ENCODE peak calls at places on chromosome 19, in ten cellular contexts. P is GM20000, N is GM23338, E is Caco-2, B is nephron progenitor cell, G is transverse colon, V is RWPE1, F is AG09319, S is lung, O is body of pancreas. C is an unnamed sample.
A peak's percentile ranks its signal among the peaks of the same experiment; 100 is the strongest.

GRCh38 chr19:13068064-13068807 is 34.4 kb downstream of the LYL1 start:
- DNase-seq in P (no peak), N (no peak), E (no peak), B (no peak), G (no peak), V (no peak), F (no peak), S (no peak), O (no peak), C (no peak)

GRCh38 chr19:18062043-18062442 is 24.7 kb downstream of the IL12RB1 start:
- DNase-seq in P (no peak), N (peak; percentile 71), E (no peak), B (no peak), G (no peak), V (no peak), F (no peak), S (no peak), O (no peak), C (no peak)

GRCh38 chr19:897442-898039 is 4.3 kb downstream of the RNU6-9 start:
- DNase-seq in P (no peak), N (peak; percentile 79), E (no peak), B (no peak), G (no peak), V (no peak), F (no peak), S (no peak), O (no peak), C (no peak)

GRCh38 chr19:8363803-8364771 is at the start of gene ANGPTL4:
- DNase-seq in P (peak; percentile 76), N (peak; percentile 84), E (peak; percentile 64), B (peak; percentile 74), G (peak; percentile 78), V (peak; percentile 54), F (peak; percentile 46), S (peak; percentile 60), O (peak; percentile 85), C (peak; percentile 89)

GRCh38 chr19:38224014-38224862 is at the start of gene DPF1:
- DNase-seq in P (peak; percentile 97), N (peak; percentile 94), E (peak; percentile 93), B (peak; percentile 91), G (peak; percentile 24), V (peak; percentile 90), F (no peak), S (no peak), O (no peak), C (peak; percentile 89)

GRCh38 chr19:8487137-8487851 is 15.1 kb downstream of the PRAM1 start:
- DNase-seq in P (no peak), N (no peak), E (no peak), B (no peak), G (peak; percentile 34), V (no peak), F (no peak), S (peak; percentile 61), O (no peak), C (no peak)

GRCh38 chr19:35935911-35936737 is at the start of gene LRFN3:
- DNase-seq in P (peak; percentile 81), N (peak; percentile 97), E (peak; percentile 76), B (peak; percentile 80), G (peak; percentile 81), V (peak; percentile 55), F (peak; percentile 14), S (peak; percentile 57), O (peak; percentile 72), C (peak; percentile 88)

GRCh38 chr19:3580156-3580955 is 4.9 kb upstream of the GIPC3 start:
- DNase-seq in P (no peak), N (no peak), E (no peak), B (no peak), G (no peak), V (no peak), F (peak; percentile 43), S (no peak), O (no peak), C (no peak)

GRCh38 chr19:591099-591958 is 1.6 kb downstream of the HCN2 start:
- DNase-seq in P (no peak), N (peak; percentile 68), E (no peak), B (peak; percentile 81), G (no peak), V (no peak), F (no peak), S (no peak), O (no peak), C (no peak)

GRCh38 chr19:9295411-9295849 is 14.2 kb downstream of the ZNF699 start:
- DNase-seq in P (no peak), N (peak; percentile 30), E (no peak), B (no peak), G (no peak), V (no peak), F (no peak), S (no peak), O (no peak), C (no peak)

GRCh38 chr19:39430675-39431593 is 4.8 kb downstream of the RPS16 start:
- DNase-seq in P (peak; percentile 74), N (peak; percentile 74), E (peak; percentile 69), B (no peak), G (peak; percentile 59), V (peak; percentile 83), F (no peak), S (peak; percentile 70), O (no peak), C (no peak)

DNA sequence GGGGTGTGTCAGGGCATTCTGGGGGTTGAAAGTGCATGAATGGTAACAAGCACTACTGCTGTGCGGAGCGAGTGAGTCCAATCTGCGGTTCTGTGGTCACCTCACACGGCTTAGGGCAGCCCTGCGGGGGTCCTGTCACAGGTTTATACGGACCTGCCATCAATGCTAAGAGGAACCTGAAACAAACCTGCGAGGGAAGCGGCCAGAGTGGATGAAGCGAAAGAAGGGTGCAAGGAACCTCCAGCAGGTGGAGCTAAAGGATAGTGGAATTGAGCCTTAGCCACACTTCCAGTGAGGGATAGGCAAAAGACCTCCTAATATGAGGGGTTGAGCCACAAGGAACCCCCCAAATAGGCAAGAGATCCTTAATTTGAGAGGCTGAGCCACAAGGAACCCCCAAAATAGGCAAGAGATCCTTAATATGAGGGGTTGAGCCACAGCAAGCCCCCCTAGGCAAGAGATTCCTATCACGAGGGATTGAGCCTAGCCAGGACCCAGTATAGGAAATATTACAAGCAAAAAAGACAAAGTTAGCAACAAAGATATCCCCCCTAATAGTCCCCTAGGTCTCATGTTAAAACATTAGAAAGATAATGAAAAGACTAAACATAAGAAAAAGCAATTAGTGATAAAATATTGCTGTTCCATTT is 6.3 kb upstream of the ZNF69 start:
- DNase-seq in P (peak; percentile 56), N (peak; percentile 89), E (peak; percentile 41), B (peak; percentile 73), G (peak; percentile 73), V (peak; percentile 46), F (no peak), S (peak; percentile 65), O (peak; percentile 75), C (no peak)
- TF ChIP-seq CTCF in P (peak; percentile 52), N (peak; percentile 80), E (peak; percentile 38), B (peak; percentile 73), G (peak; percentile 75), V (peak; percentile 70), F (peak; percentile 80), S (peak; percentile 70), O (peak; percentile 83), C (peak; percentile 80)

GRCh38 chr19:11797491-11797890 is 832 bp upstream of the ZNF491 start:
- DNase-seq in P (peak; percentile 89), N (peak; percentile 94), E (peak; percentile 91), B (peak; percentile 79), G (peak; percentile 92), V (peak; percentile 93), F (peak; percentile 76), S (peak; percentile 89), O (peak; percentile 97), C (peak; percentile 90)

GRCh38 chr19:11792942-11793341 is 5.4 kb upstream of the ZNF491 start:
- DNase-seq in P (no peak), N (no peak), E (no peak), B (no peak), G (no peak), V (no peak), F (no peak), S (no peak), O (no peak), C (no peak)

GRCh38 chr19:11798391-11799296 is at the start of gene ZNF491:
- DNase-seq in P (peak; percentile 97), N (peak; percentile 97), E (peak; percentile 89), B (peak; percentile 92), G (peak; percentile 96), V (peak; percentile 97), F (peak; percentile 61), S (peak; percentile 95), O (peak; percentile 95), C (peak; percentile 96)
- TF ChIP-seq CTCF in P (peak; percentile 25), N (peak; percentile 41), E (peak; percentile 41), B (peak; percentile 30), G (no peak), V (peak; percentile 20), F (no peak), S (no peak), O (peak; percentile 25), C (peak; percentile 53)

DNA sequence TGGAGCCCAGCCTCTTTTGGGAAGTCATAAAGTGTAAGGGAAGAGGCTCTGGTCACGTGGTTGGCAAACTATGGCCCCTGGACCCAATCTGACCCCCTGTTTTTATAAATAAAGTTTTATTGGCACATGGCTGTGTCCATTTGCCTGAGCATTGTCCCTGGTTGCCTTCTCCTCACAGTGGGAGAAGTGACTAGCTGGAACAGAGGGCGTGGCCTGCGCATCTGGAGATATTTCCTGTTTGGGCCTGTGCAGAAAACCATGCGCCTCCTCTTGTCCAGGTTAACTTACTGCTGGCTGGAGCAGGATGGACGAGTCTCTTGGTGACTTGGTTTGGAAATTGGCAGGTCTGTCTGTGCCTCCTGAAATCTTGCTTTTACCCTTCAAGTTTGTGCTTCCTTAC is 48.3 kb downstream of the KDM4B start:
- DNase-seq in P (no peak), N (no peak), E (no peak), B (no peak), G (no peak), V (peak; percentile 72), F (no peak), S (no peak), O (no peak), C (no peak)
- TF ChIP-seq CTCF in P (no peak), N (no peak), E (no peak), B (no peak), G (no peak), V (peak; percentile 15), F (no peak), S (no peak), O (no peak), C (no peak)

GRCh38 chr19:10966809-10967208 is 6.0 kb downstream of the SMARCA4 start:
- DNase-seq in P (no peak), N (no peak), E (no peak), B (no peak), G (no peak), V (no peak), F (no peak), S (no peak), O (no peak), C (no peak)

GRCh38 chr19:10962863-10963262 is 2.0 kb downstream of the SMARCA4 start:
- DNase-seq in P (no peak), N (no peak), E (no peak), B (no peak), G (no peak), V (no peak), F (no peak), S (no peak), O (no peak), C (no peak)

GRCh38 chr19:10963865-10964264 is 3.0 kb downstream of the SMARCA4 start:
- DNase-seq in P (no peak), N (no peak), E (no peak), B (no peak), G (no peak), V (no peak), F (no peak), S (no peak), O (no peak), C (no peak)

GRCh38 chr19:10965398-10965797 is 4.6 kb downstream of the SMARCA4 start:
- DNase-seq in P (no peak), N (no peak), E (no peak), B (no peak), G (no peak), V (no peak), F (no peak), S (no peak), O (no peak), C (no peak)

GRCh38 chr19:10964903-10965302 is 4.1 kb downstream of the SMARCA4 start:
- DNase-seq in P (no peak), N (no peak), E (no peak), B (no peak), G (no peak), V (no peak), F (no peak), S (no peak), O (no peak), C (no peak)
- TF ChIP-seq CTCF in P (no peak), N (peak; percentile 49), E (no peak), B (no peak), G (no peak), V (no peak), F (no peak), S (no peak), O (peak; percentile 1), C (peak; percentile 7)

C was measured in osteocyte.